ENCODE peak calls at places on chromosomes 1 and 21, in four cellular contexts. R, Z, C and H are unnamed samples.

GRCh38 chr1:75035536-75035935 is 98.7 kb upstream of the LHX8 start:
- DNase-seq in R (no peak), Z (no peak), C (no peak), H (no peak)

GRCh38 chr1:204044448-204044847 is 28.5 kb upstream of the SOX13 start:
- DNase-seq in R (no peak), Z (no peak), C (no peak), H (no peak)

GRCh38 chr1:227786673-227787512 is 28.6 kb upstream of the PRSS38 start:
- DNase-seq in R (no peak), Z (no peak), C (no peak), H (no peak)

GRCh38 chr1:19073311-19074186 is 117.1 kb upstream of the IFFO2 start:
- DNase-seq in R (no peak), Z (no peak), C (no peak), H (no peak)

GRCh38 chr21:34884346-34884929 is 164.7 kb downstream of the RUNX1 start:
- DNase-seq in R (no peak), Z (no peak), C (no peak), H (no peak)

GRCh38 chr1:150576794-150577556 is 2.4 kb downstream of the MCL1 start:
- DNase-seq in R (no peak), Z (no peak), C (no peak), H (no peak)

GRCh38 chr1:45674478-45674877 is 11.9 kb downstream of the GPBP1L1 start:
- DNase-seq in R (no peak), Z (no peak), C (no peak), H (no peak)

GRCh38 chr1:4002061-4002521 is 102.0 kb upstream of the C1orf174 start:
- DNase-seq in R (no peak), Z (no peak), C (no peak), H (no peak)

GRCh38 chr1:214830956-214831355 is 228.0 kb downstream of the CENPF start:
- DNase-seq in R (no peak), Z (no peak), C (no peak), H (no peak)

GRCh38 chr1:233815865-233816264 is 88.6 kb upstream of the SLC35F3 start:
- DNase-seq in R (no peak), Z (no peak), C (no peak), H (no peak)

GRCh38 chr1:115251340-115251748 is 86.7 kb downstream of the NGF start:
- DNase-seq in R (no peak), Z (no peak), C (no peak), H (no peak)

GRCh38 chr1:15786581-15786980 is 20.9 kb downstream of the UQCRHL start:
- DNase-seq in R (no peak), Z (no peak), C (no peak), H (no peak)